ENCODE peak calls at places on chromosomes 7 and 10, in nine cellular contexts. M is fibroblast of the aortic adventitia, N is brain microvascular endothelial cell, Z is Calu3, H is body of pancreas, L is AG04449, A is HCT116, U is GM13977, B is left ventricle myocardium inferior. D is an unnamed sample.

GRCh38 chr7:5661941-5662340 is 119.5 kb downstream of the RNF216 start:
- DNase-seq in M (no peak), N (no peak), Z (no peak), H (no peak), L (no peak), A (no peak), U (peak; percentile 45), B (no peak), D (no peak)

GRCh38 chr7:25148772-25149575 is 23.9 kb upstream of the CYCS start:
- DNase-seq in M (no peak), N (no peak), Z (no peak), H (no peak), L (no peak), A (no peak), U (no peak), B (no peak), D (no peak)

GRCh38 chr10:4532467-4532866 is 293.5 kb upstream of the AKR1E2 start:
- DNase-seq in M (peak; percentile 85), N (peak; percentile 21), Z (no peak), H (no peak), L (no peak), A (no peak), U (no peak), B (no peak), D (no peak)

GRCh38 chr10:4824791-4825310 is 1.2 kb upstream of the AKR1E2 start:
- DNase-seq in M (no peak), N (no peak), Z (no peak), H (no peak), L (no peak), A (no peak), U (no peak), B (no peak), D (no peak)

GRCh38 chr7:2596636-2597635 is 34.9 kb upstream of the TTYH3 start:
- DNase-seq in M (no peak), N (no peak), Z (no peak), H (no peak), L (no peak), A (no peak), U (no peak), B (no peak), D (no peak)

GRCh38 chr10:3792710-3793219 is 7.8 kb upstream of the KLF6 start:
- DNase-seq in M (no peak), N (no peak), Z (no peak), H (no peak), L (no peak), A (no peak), U (no peak), B (no peak), D (no peak)

GRCh38 chr10:19843487-19843886 is 27.3 kb downstream of the PLXDC2 start:
- DNase-seq in M (peak; percentile 16), N (peak; percentile 11), Z (no peak), H (no peak), L (no peak), A (no peak), U (no peak), B (no peak), D (no peak)

GRCh38 chr7:9937944-9938631 is 1035.6 kb upstream of the PHF14 start:
- DNase-seq in M (no peak), N (no peak), Z (peak; percentile 3), H (no peak), L (no peak), A (no peak), U (no peak), B (no peak), D (no peak)

GRCh38 chr7:91436655-91437054 is 172.4 kb downstream of the FZD1 start:
- DNase-seq in M (no peak), N (no peak), Z (no peak), H (no peak), L (no peak), A (no peak), U (no peak), B (no peak), D (no peak)

GRCh38 chr7:36039671-36040070 is 113.4 kb upstream of the EEPD1 start:
- DNase-seq in M (no peak), N (no peak), Z (no peak), H (no peak), L (no peak), A (no peak), U (no peak), B (no peak), D (no peak)

GRCh38 chr7:118762451-118762850 is 537.9 kb downstream of the ANKRD7 start:
- DNase-seq in M (no peak), N (no peak), Z (no peak), H (no peak), L (no peak), A (no peak), U (no peak), B (no peak), D (no peak)

GRCh38 chr7:120554960-120555571 is 282.1 kb downstream of the KCND2 start:
- DNase-seq in M (peak; percentile 78), N (peak; percentile 64), Z (peak; percentile 66), H (peak; percentile 21), L (no peak), A (peak; percentile 47), U (peak; percentile 23), B (no peak), D (peak; percentile 70)

GRCh38 chr10:46050956-46051355 is 4.9 kb upstream of the MSMB start:
- DNase-seq in M (no peak), N (no peak), Z (no peak), H (no peak), L (no peak), A (no peak), U (no peak), B (no peak), D (no peak)

GRCh38 chr10:3220853-3221252 is 48.3 kb upstream of the PITRM1 start:
- DNase-seq in M (no peak), N (peak; percentile 81), Z (no peak), H (no peak), L (no peak), A (no peak), U (no peak), B (no peak), D (no peak)

GRCh38 chr10:7410306-7410799 is 481 bp downstream of the SFMBT2 start:
- DNase-seq in M (no peak), N (no peak), Z (peak; percentile 11), H (no peak), L (no peak), A (no peak), U (peak; percentile 52), B (peak; percentile 25), D (peak; percentile 47)

DNA sequence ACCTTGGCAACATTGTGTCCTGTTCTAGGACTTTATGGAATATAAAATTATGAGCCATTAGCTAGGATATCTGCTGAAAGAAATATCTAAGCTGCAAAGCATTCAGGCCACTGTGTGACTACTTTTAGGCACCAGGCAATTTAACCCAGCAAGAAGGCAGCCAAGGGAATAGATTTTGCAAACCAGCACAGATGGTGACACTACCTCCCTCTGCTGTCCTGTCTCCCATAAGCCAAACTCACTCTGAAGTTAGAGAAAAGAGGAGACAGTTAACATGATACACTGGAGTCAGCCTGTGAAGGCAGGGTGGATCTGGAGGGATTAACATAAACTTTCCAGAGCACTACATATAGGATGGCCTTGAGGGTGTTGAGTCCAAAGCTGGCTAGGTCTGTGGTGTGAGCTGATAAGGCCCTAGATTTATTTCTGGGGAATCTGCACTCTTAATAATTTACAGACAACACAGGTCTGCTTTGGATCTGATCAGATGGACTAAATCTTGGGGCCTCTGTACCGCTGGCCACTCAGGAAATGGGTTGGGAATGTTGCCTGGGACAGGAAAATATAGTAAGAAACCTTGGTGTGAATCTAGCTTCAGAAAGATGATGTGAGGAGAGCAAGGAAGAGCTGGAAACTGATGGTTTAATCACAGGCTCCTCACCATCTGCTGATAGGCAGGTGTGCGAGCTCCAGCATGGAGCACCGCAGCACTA is 230.0 kb upstream of the PRSS1 start:
- DNase-seq in M (no peak), N (no peak), Z (no peak), H (no peak), L (no peak), A (no peak), U (no peak), B (no peak), D (peak; percentile 36)
- TF ChIP-seq CTCF in M (no peak), N (peak; percentile 33), Z (no peak), H (no peak), L (peak; percentile 18), A (no peak), U (no peak), B (no peak), D (peak; percentile 16)

GRCh38 chr7:128014864-128015263 is 16.4 kb downstream of the LRRC4 start:
- DNase-seq in M (no peak), N (no peak), Z (no peak), H (no peak), L (no peak), A (no peak), U (no peak), B (no peak), D (no peak)

GRCh38 chr7:128017880-128018845 is 13.1 kb downstream of the LRRC4 start:
- DNase-seq in M (peak; percentile 50), N (no peak), Z (peak; percentile 56), H (peak; percentile 38), L (no peak), A (no peak), U (no peak), B (no peak), D (no peak)

GRCh38 chr7:128019330-128019729 is 11.9 kb downstream of the LRRC4 start:
- DNase-seq in M (no peak), N (no peak), Z (no peak), H (no peak), L (no peak), A (no peak), U (no peak), B (no peak), D (no peak)

GRCh38 chr7:128020161-128020560 is 11.1 kb downstream of the LRRC4 start:
- DNase-seq in M (no peak), N (no peak), Z (no peak), H (no peak), L (no peak), A (peak; percentile 31), U (no peak), B (no peak), D (peak; percentile 69)

DNA sequence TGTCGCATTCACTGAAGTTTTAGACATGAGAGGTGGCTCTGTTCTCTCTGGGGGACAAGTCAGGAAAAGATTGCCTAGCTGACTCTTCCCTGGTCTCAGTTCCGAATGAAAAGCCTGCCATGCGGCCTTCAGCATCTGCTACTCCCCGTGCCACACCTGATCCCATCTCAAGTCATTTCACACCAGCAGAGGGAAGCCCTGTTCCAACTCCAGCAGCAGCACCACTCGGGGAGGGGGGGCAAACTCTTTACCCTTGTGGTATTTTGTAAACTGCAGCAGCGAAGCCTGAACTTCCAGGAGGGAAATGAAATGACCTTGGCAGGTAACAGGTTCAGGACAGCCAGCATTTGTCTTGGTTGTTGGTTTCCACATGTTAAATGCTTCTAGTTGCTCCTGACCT is 13.8 kb downstream of the LRRC4 start:
- DNase-seq in M (no peak), N (no peak), Z (peak; percentile 11), H (peak; percentile 35), L (no peak), A (no peak), U (no peak), B (no peak), D (no peak)
- TF ChIP-seq CTCF in M (no peak), N (peak; percentile 10), Z (no peak), H (no peak), L (no peak), A (no peak), U (no peak), B (no peak), D (no peak)

GRCh38 chr7:49580000-49580399 is 193.4 kb upstream of the VWC2 start:
- DNase-seq in M (no peak), N (no peak), Z (peak; percentile 24), H (no peak), L (no peak), A (no peak), U (no peak), B (no peak), D (no peak)
- TF ChIP-seq CTCF in M (no peak), N (no peak), Z (no peak), H (no peak), L (no peak), A (no peak), U (no peak), B (no peak), D (no peak)

GRCh38 chr7:155545348-155545747 is 1.0 kb downstream of the CNPY1 start:
- DNase-seq in M (no peak), N (no peak), Z (no peak), H (no peak), L (no peak), A (no peak), U (no peak), B (no peak), D (peak; percentile 32)
- TF ChIP-seq CTCF in M (no peak), N (peak; percentile 18), Z (no peak), H (no peak), L (no peak), A (peak; percentile 52), U (peak; percentile 26), B (no peak), D (peak; percentile 61)

D was measured in NB4.